ENCODE peak calls at places on chromosomes 16 and 17, in nine cellular contexts. Z is esophagus squamous epithelium, C is HFFc6, Q is B cell, H is neural crest cell, V is left ventricle myocardium inferior, N is GM10248, O is IMR-90, S is transverse colon. M is an unnamed sample.

GRCh38 chr17:20010099-20010863 is 1.1 kb downstream of the SPECC1 start:
- DNase-seq in Q (peak), Z (no peak), H (peak), C (peak), S (peak), N (no peak), O (peak), V (peak), M (peak)

GRCh38 chr16:48864055-48864454 is 254.1 kb upstream of the N4BP1 start:
- DNase-seq in N (no peak), Z (no peak), Q (no peak), O (no peak), H (no peak), S (no peak), C (no peak), V (no peak), M (no peak)

GRCh38 chr17:61324540-61324868 is 75.1 kb upstream of the TBX2 start:
- DNase-seq in V (no peak), S (no peak), Z (no peak), N (no peak), C (peak), O (peak), H (no peak), Q (no peak), M (no peak)

GRCh38 chr17:77708936-77709335 is 249.6 kb upstream of the TNRC6C start:
- DNase-seq in O (no peak), C (no peak), N (no peak), S (no peak), Z (no peak), Q (no peak), H (no peak), V (no peak), M (no peak)

GRCh38 chr17:43905985-43906852 is 1.1 kb downstream of the MPP2 start:
- DNase-seq in S (peak), O (peak), H (peak), Z (no peak), V (peak), Q (peak), N (no peak), C (no peak), M (peak)

GRCh38 chr17:66682293-66682692 is 152.6 kb upstream of the CACNG5 start:
- DNase-seq in H (no peak), Q (no peak), Z (no peak), V (no peak), N (no peak), S (no peak), C (no peak), O (no peak), M (no peak)

GRCh38 chr17:43875476-43876147 is 28.6 kb downstream of the CD300LG start:
- DNase-seq in C (no peak), H (no peak), Z (no peak), Q (no peak), O (no peak), S (no peak), N (no peak), V (no peak), M (no peak)

GRCh38 chr16:74936902-74937560 is 47.9 kb downstream of the WDR59 start:
- DNase-seq in Z (no peak), C (peak), H (no peak), V (no peak), Q (no peak), O (peak), N (peak), S (no peak), M (no peak)

GRCh38 chr17:49694847-49695697 is 12.7 kb downstream of the SLC35B1 start:
- DNase-seq in Z (no peak), C (no peak), H (peak), V (peak), S (peak), Q (peak), O (no peak), N (peak), M (peak)

GRCh38 chr17:17818088-17818526 is 18.7 kb downstream of the SREBF1 start:
- DNase-seq in C (peak), V (no peak), N (no peak), Z (no peak), O (peak), Q (no peak), H (no peak), S (no peak), M (no peak)

GRCh38 chr16:53261276-53261675 is 173.0 kb upstream of the RBL2 start:
- DNase-seq in C (no peak), S (no peak), V (no peak), Z (no peak), N (no peak), H (no peak), Q (no peak), O (no peak), M (no peak)

GRCh38 chr17:81687770-81688541 is 4.1 kb downstream of the HGS start:
- DNase-seq in C (no peak), O (no peak), H (no peak), Q (no peak), N (no peak), V (no peak), S (no peak), Z (no peak), M (no peak)

GRCh38 chr16:35398208-35398607 is 1938.8 kb downstream of the TP53TG3F start:
- DNase-seq in N (no peak), C (no peak), H (no peak), Q (no peak), O (no peak), S (no peak), V (no peak), Z (no peak), M (no peak)

GRCh38 chr17:32445075-32445427 is 741 bp downstream of the PSMD11 start:
- DNase-seq in O (peak), Q (no peak), C (peak), Z (no peak), H (no peak), N (no peak), S (peak), V (no peak), M (peak)
- TF ChIP-seq CTCF in O (no peak), Q (no peak), C (no peak), Z (no peak), H (peak), N (no peak), S (no peak), V (no peak), M (no peak)

GRCh38 chr17:48563385-48563838 is 14.7 kb downstream of the HOXB4 start:
- DNase-seq in H (no peak), C (no peak), S (no peak), V (no peak), N (no peak), Z (no peak), Q (no peak), O (peak), M (no peak)

GRCh38 chr17:48564200-48565023 is 13.7 kb downstream of the HOXB4 start:
- DNase-seq in N (no peak), Q (no peak), V (no peak), C (no peak), H (no peak), Z (no peak), S (no peak), O (no peak), M (no peak)

GRCh38 chr17:48563867-48564199 is 14.3 kb downstream of the HOXB4 start:
- DNase-seq in C (no peak), H (no peak), O (no peak), Z (no peak), V (no peak), S (no peak), N (no peak), Q (no peak), M (no peak)

GRCh38 chr17:48561894-48562810 is 16.0 kb downstream of the HOXB4 start:
- DNase-seq in O (peak), V (no peak), Q (no peak), C (no peak), N (no peak), S (no peak), Z (no peak), H (no peak), M (peak)

DNA sequence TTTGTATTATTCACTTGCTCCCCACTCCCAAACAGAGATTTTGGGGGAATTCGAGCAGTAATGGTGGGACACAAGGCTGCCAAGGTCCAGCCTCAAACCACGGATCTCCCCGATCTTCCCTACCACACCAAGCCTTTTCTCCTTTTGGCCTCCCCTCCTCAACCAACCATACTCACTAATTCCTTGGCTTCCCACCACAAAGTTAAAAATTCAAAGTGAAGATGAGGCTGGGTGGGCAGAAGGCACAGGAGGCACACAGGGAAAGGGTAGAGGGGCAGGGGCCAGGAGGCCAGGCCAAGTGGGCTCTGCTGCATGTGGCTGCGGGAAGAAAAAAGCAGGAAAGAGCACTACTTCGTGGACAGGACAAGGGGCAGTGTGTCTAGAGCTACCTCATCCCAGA is 15.2 kb downstream of the HOXB4 start:
- DNase-seq in S (no peak), O (no peak), Q (no peak), H (no peak), V (no peak), Z (no peak), N (no peak), C (no peak), M (no peak)
- TF ChIP-seq CTCF in S (no peak), O (no peak), Q (no peak), H (no peak), V (no peak), Z (no peak), N (no peak), C (no peak), M (no peak)

DNA sequence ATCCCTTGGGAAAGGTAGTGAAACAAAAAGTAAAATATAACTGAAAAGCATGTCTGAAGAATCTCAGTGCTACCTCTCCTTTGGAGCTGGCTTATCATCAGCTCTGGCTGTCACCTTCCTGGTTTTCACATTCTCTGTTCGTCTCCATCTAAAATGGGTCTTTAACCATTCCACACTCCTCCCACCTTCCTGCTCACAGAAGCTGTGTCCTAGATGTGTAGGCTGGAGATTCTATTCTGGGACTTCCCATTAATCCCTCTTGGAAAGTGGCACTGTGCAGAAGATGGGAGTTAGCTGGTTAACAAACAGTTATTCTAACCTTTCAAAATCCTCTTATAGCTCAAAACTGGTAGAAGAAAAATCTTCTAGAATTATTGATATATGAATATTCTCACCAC is 32.0 kb downstream of the HS3ST3A1 start:
- DNase-seq in C (no peak), S (no peak), H (no peak), Q (no peak), V (no peak), N (no peak), Z (no peak), O (no peak), M (no peak)
- TF ChIP-seq CTCF in C (no peak), S (no peak), H (no peak), Q (no peak), V (no peak), N (no peak), Z (no peak), O (no peak), M (no peak)

DNA sequence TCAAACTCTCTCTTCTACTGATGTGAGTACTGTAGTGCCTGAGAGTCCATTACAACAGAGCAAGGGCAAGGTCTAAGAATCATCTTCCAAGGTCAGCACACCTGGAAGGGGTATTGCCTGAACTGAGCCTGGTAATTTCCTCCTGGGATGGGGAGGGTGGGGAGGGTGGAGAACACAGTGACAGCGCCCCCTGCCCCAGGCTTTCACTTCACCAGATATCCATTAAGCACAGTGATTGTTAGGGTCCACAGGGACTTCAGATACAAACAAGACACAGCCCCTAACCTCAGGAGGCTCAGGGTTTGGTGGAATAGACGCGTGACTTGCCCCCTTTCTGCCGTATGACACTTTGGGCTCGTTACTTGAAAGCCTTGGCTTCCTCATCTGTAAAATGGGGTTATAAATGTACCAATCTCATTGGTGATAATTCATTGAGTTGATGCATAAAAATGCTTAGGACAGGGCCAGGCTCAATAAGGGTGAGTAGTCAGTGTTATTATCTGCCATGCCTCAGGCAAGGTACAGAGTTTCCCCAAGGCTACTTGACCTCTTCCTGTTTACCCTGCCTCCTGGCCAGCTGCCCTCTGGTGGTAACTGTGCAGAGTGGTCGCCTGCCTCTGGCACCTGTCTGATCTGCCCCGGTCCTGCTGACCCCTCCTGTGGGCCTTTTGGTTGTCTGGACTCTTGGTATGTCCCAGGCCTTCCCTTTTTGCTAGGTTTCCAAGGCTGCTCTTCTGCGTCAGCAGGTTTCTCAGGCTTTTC is 13.1 kb upstream of the BRD7 start:
- DNase-seq in C (no peak), Z (no peak), S (no peak), H (no peak), Q (no peak), V (no peak), N (no peak), O (no peak), M (peak)
- TF ChIP-seq CTCF in C (peak), Z (no peak), S (no peak), H (peak), Q (no peak), V (no peak), N (no peak), O (no peak), M (no peak)

DNA sequence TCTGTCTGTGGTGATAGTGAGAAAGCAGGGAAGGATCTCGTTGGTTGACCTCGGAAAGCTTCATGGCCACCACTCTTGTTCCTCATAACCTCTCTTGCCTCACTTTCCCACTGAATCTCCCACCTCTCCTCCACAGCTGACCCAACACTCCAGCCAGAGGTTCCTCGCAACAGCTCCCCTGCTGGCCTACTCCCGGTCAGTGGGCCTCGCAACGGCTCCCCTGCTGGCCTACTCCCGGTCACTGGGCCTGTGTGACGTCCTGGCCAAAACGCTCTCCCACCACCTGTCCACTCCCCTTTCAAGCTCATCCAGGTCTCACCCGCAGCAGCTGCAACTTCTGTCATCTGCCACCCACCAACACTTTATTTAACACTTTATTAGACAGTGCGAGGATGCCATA is 149.1 kb downstream of the VPS53 start:
- DNase-seq in Q (no peak), N (no peak), Z (no peak), S (no peak), O (no peak), C (no peak), H (peak), V (no peak), M (peak)
- TF ChIP-seq CTCF in Q (no peak), N (no peak), Z (no peak), S (no peak), O (peak), C (peak), H (no peak), V (no peak), M (no peak)

DNA sequence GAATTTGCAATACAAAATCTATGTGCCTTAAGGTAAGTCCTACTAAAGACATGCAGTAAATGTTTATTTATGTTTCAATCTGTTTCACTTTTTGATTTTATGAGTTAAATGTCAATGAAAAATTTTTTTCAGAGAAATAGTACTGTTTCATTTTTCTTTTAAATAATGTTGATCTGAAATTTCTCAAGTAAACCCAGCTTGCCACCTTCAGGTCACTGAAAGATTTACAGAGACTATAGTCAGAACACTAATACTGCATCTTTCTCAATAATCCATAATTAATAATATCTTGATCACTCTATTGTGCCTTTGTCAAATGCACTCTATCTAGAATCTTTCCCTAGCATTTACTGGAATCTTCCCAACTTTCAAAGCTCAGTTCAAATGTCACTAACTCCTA is 6.5 kb upstream of the DHX40 start:
- DNase-seq in C (no peak), Q (no peak), V (no peak), N (no peak), O (peak), H (no peak), S (no peak), Z (no peak), M (no peak)
- TF ChIP-seq CTCF in C (peak), Q (no peak), V (peak), N (peak), O (peak), H (peak), S (no peak), Z (no peak), M (no peak)

DNA sequence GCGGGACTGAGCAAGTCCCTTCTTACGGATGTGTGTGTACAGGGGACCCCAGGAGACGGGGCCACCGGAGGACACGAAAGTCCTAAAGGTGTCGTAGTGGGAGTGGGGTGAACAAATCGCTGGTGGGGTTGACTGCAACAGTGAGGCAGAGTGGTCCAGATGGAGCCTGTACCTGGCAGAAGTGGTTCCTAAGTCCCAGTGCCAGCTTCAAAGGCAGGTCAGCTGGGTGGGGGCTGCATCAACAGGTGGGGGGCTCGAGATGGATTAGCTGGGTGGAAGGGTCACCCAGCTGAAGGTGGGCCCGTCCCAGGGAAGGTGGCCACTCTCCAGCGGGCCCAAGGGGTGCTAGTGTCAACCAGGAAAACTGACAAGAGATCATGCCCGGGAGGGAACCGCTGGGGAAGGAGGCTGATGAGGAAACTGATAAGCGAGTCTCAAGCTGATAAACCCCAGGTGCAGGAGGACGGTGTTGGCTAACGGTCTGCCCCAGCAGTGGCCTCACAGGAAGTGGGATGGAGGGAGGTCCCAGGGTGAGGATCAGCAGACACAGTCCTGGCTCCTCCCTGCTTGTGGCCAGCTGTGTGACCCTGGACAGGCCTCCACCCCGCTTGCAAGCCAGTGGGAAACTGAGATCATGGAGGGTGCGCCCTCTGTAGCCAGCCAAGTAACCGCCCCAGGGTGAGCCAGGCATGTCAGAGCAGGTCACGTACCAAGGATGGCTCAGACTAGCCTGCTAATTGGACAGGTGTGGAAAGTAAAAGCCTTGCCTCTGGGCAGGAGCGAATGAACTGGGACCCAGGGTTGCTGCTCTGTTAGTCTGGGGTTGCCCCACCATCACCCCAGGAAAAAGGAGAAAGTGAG is 1.0 kb downstream of the ORAI3 start:
- DNase-seq in V (peak), C (peak), Q (peak), N (peak), H (no peak), O (peak), Z (peak), S (peak), M (peak)
- TF ChIP-seq CTCF in V (no peak), C (peak), Q (peak), N (peak), H (no peak), O (no peak), Z (no peak), S (no peak), M (no peak)